ENCODE peak calls at places on chromosomes 2 and 18, in seven cellular contexts. K is psoas muscle, E is fibroblast of lung, G is thyroid gland, J is upper lobe of left lung, Z is right lobe of liver, P is lower lobe of right lung. Y is an unnamed sample. For H3K27me3, the result is how much of the 10 kb centered on the place peaks cover.

GRCh38 chr2:157565550-157565949 is 63.1 kb downstream of the ACVR1C start:
- DNase-seq in E (no peak), G (no peak), K (no peak), P (no peak), J (no peak), Z (no peak), Y (no peak)

GRCh38 chr2:149606251-149606811 is 18.8 kb upstream of the MMADHC start:
- DNase-seq in Z (no peak), P (no peak), G (no peak), K (no peak), E (peak), J (no peak), Y (no peak)

GRCh38 chr2:163990554-163990953 is 254.7 kb upstream of the FIGN start:
- DNase-seq in Z (no peak), G (no peak), J (no peak), E (no peak), P (no peak), K (no peak), Y (no peak)

GRCh38 chr2:120769076-120769786 is 33.6 kb downstream of the GLI2 start:
- DNase-seq in Z (no peak), E (no peak), G (no peak), J (no peak), K (no peak), P (peak), Y (peak)

GRCh38 chr2:216148983-216149382 is 39.8 kb downstream of the XRCC5 start:
- DNase-seq in G (no peak), J (no peak), Z (no peak), E (no peak), K (no peak), P (no peak), Y (no peak)

GRCh38 chr2:184824597-184824996 is 226.3 kb downstream of the ZNF804A start:
- DNase-seq in G (no peak), P (no peak), Z (no peak), J (no peak), K (no peak), E (no peak), Y (no peak)

GRCh38 chr2:204086167-204086566 is 149.6 kb downstream of the ICOS start:
- DNase-seq in P (no peak), J (no peak), Z (no peak), E (no peak), G (no peak), K (no peak), Y (no peak)

GRCh38 chr2:188788621-188789020 is 185.6 kb upstream of the COL3A1 start:
- DNase-seq in Z (no peak), P (no peak), G (peak), J (no peak), K (peak), E (peak), Y (peak)

GRCh38 chr2:14569294-14569693 is 63.2 kb upstream of the LRATD1 start:
- DNase-seq in G (no peak), J (no peak), P (no peak), E (no peak), K (no peak), Z (no peak), Y (no peak)

GRCh38 chr2:133856678-133857077 is 288.4 kb upstream of the NCKAP5 start:
- DNase-seq in J (no peak), G (no peak), E (no peak), P (no peak), K (no peak), Z (no peak), Y (no peak)

GRCh38 chr2:205435970-205436369 is 246.3 kb upstream of the NRP2 start:
- DNase-seq in K (no peak), Z (no peak), P (no peak), E (peak), G (no peak), J (no peak), Y (no peak)

GRCh38 chr2:108935231-108935863 is 53.7 kb downstream of the EDAR start:
- DNase-seq in Z (no peak), K (no peak), E (no peak), P (no peak), G (no peak), J (no peak), Y (no peak)

GRCh38 chr2:9288233-9288632 is 81.6 kb downstream of the ASAP2 start:
- DNase-seq in E (peak), G (no peak), Z (no peak), J (no peak), K (no peak), P (no peak), Y (no peak)

GRCh38 chr18:3420919-3421279 is 29.1 kb upstream of the TGIF1 start:
- DNase-seq in P (no peak), J (no peak), Z (no peak), K (no peak), E (no peak), G (no peak), Y (no peak)

GRCh38 chr2:240561325-240561971 is 1.3 kb downstream of the DUSP28 start:
- DNase-seq in P (no peak), Z (no peak), G (no peak), J (no peak), K (no peak), E (peak), Y (no peak)

GRCh38 chr2:83168377-83168776 is 1290.7 kb downstream of the SUCLG1 start:
- DNase-seq in J (no peak), E (no peak), G (no peak), K (no peak), Z (no peak), P (no peak), Y (no peak)

GRCh38 chr18:36942264-36942663 is 113.3 kb downstream of the KIAA1328 start:
- DNase-seq in K (no peak), G (no peak), Z (no peak), E (peak), P (no peak), J (no peak), Y (no peak)

GRCh38 chr2:72927066-72927465 is 9.7 kb downstream of the EMX1 start:
- DNase-seq in K (no peak), J (no peak), G (no peak), Z (no peak), P (no peak), E (no peak), Y (no peak)

GRCh38 chr2:72925328-72925943 is 8.1 kb downstream of the EMX1 start:
- DNase-seq in P (no peak), G (no peak), Z (no peak), E (no peak), J (no peak), K (no peak), Y (peak)

GRCh38 chr2:72924353-72925240 is 7.3 kb downstream of the EMX1 start:
- DNase-seq in G (no peak), K (no peak), J (peak), P (no peak), Z (no peak), E (no peak), Y (peak)

GRCh38 chr2:72927619-72928537 is 10.6 kb downstream of the EMX1 start:
- DNase-seq in K (peak), Z (no peak), P (no peak), E (no peak), J (no peak), G (no peak), Y (peak)

DNA sequence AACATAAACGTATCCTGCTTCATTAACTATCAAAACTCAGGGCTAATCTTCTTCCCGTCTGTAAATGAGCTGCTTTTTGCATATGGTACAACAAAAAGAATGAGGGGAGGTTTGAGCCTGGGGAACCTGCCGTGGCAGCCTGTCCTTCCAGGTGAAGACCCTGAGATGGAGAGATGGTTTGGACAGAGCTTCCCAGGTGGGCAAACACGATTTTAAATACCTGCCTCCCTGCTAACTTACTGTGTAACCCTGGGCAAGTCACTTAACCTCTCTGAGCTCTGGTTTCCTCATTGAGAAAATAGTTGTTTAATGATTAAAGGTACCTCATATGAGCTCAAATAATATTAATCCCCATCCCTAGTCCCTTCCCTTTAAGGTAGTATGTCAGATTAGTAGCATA is 9.0 kb downstream of the EMX1 start:
- DNase-seq in G (no peak), E (no peak), P (no peak), J (no peak), Z (no peak), K (no peak), Y (no peak)
- H3K27me3 ChIP-seq in G (under half), E (half or more), P (half or more), J (under half), Z (under half), K (under half), Y (under half)

DNA sequence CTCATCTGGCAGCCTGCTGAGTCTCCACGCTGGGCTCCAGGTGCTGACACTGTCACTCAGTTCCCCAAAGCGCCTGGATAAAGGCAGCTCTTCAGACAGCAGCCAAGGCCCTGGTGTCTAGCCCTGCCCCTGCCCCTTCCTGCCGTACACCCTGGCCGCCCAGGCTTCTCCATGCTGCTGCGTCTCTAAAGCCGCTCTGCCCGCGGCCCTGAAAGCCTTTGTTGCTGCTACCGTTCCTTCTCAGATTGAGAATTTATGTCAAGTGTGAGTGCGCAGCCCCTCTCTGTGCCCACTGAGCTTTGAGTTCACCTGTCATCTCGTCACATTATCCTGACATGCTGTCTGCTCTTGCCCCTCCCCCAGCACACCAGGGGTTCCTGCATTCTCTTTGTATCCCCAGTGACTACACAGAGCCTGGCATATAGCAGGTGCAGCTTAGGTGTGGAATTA is 140.1 kb upstream of the BCL2L11 start:
- DNase-seq in K (no peak), Z (no peak), J (peak), E (no peak), G (no peak), P (no peak), Y (no peak)
- H3K27me3 ChIP-seq in K (under half), Z (under half), J (under half), E (under half), G (under half), P (under half), Y (under half)

GRCh38 chr2:128633501-128633900 is 314.8 kb upstream of the HS6ST1 start:
- DNase-seq in K (no peak), G (no peak), Z (no peak), E (peak), J (no peak), P (no peak), Y (no peak)
- H3K27me3 ChIP-seq in K (under half), G (under half), Z (under half), E (under half), J (under half), P (under half), Y (under half)

GRCh38 chr2:62036229-62036628 is 130.8 kb downstream of the COMMD1 start:
- DNase-seq in K (no peak), E (no peak), J (no peak), P (no peak), Z (no peak), G (no peak), Y (no peak)

GRCh38 chr2:62042400-62042799 is 136.9 kb downstream of the COMMD1 start:
- DNase-seq in E (no peak), G (no peak), J (peak), P (no peak), Z (no peak), K (no peak), Y (no peak)

GRCh38 chr2:62036761-62037250 is 131.3 kb downstream of the COMMD1 start:
- DNase-seq in G (no peak), E (no peak), J (no peak), P (no peak), K (no peak), Z (no peak), Y (no peak)

GRCh38 chr2:62042944-62043343 is 137.5 kb downstream of the COMMD1 start:
- DNase-seq in K (no peak), G (no peak), Z (no peak), J (no peak), E (peak), P (no peak), Y (no peak)

DNA sequence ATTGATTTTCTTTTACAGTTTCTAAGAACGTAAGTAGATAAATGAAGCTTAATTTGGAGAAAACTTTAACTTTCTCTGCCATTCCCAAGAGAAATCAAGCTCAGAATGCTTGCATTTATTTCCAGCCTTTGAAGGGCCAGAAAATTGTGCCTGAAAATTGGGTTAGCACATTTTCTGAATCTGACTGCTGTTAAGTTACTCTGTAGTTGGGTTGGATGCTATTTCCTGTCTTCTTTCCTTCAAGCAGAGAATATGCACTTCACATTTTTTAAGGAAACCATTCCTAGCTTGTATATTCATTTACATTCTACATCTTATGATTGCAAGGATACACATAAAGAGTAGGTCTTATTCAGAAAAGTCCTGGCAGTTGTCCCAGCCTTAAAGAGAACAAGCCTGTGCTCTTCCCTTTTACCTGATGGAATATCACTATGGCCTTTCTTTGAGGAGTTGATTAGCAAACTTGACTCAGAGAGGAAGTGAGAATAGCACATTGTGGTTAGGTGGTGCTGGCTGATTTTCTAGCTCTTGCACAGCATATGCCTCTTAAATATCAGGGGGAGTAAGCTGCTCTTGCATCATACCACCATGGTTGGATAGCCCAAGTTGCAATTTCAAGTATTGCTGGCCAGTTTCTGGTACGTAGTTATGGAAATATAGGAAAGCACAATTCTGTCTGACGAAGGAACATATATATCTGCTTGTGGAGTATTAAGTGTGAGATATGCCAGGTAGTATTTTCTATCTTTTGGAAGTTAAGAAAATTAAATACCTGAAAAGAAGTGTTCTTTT is 133.7 kb downstream of the COMMD1 start:
- DNase-seq in P (no peak), K (no peak), E (peak), G (no peak), Z (no peak), J (no peak), Y (no peak)
- H3K27me3 ChIP-seq in P (under half), K (under half), E (under half), G (under half), Z (under half), J (under half), Y (under half)

DNA sequence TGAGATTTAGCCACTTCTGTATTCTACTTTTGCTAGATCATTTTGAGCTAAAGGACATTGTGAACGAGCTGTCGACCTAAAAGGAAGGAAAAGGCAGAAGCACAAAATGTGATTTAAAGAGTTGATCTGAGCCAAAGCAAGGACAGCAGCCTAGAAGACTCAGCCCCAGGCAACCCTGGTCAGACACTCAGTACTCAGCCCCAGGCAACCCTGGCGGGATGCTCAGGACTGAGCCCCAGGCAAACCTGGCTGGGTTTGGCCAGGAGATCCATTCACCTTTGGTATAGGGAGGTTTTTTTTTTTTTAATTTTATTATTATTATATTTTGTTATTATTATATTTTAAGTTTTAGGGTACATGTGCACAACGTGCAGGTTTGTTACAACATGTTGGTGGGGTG is 34.3 kb upstream of the PXDN start:
- DNase-seq in E (no peak), Z (peak), P (no peak), G (no peak), J (no peak), K (no peak), Y (no peak)
- H3K27me3 ChIP-seq in E (under half), Z (under half), P (under half), G (under half), J (under half), K (under half), Y (under half)

DNA sequence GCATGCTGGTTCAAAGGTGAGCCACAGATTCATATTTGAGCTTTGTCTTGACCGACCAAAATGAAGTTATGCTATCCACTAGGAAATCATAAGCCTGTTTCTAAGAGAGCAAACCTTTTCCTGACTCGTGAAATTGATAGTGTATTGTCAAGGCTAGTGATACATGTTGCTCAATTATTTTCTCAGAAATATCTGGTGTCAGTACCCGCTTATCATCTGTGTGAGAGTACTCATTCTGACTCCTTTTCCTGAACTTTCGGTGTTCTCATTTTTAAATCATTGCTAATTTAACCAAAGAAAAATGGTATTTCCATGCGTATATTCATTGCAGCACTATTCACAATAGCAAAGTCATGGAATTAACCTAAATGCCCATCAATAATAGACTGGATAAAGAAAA is 56.2 kb downstream of the SGPP2 start:
- DNase-seq in K (no peak), P (no peak), E (no peak), Z (no peak), G (no peak), J (no peak), Y (no peak)
- H3K27me3 ChIP-seq in K (under half), P (under half), E (under half), Z (under half), G (under half), J (under half), Y (under half)